ENCODE peak calls at places on chromosome 17, in six cellular contexts. H is cardiac fibroblast, U is lower leg skin, E is right atrium auricular region, S is astrocyte of the spinal cord, G is HepG2. V is an unnamed sample.

GRCh38 chr17:2250140-2251095 is 53.2 kb downstream of the SMG6 start:
- DNase-seq in H (no peak), U (no peak), E (no peak), S (no peak), G (no peak), V (no peak)

GRCh38 chr17:82212331-82213250 is at the start of gene CCDC57:
- DNase-seq in H (peak; percentile 85), U (no peak), E (no peak), S (peak; percentile 68), G (peak; percentile 61), V (no peak)

GRCh38 chr17:41494524-41494923 is 4.8 kb upstream of the KRT36 start:
- DNase-seq in H (no peak), U (no peak), E (no peak), S (peak; percentile 7), G (peak; percentile 13), V (no peak)

GRCh38 chr17:27959382-27959709 is 66.2 kb upstream of the LYRM9 start:
- DNase-seq in H (no peak), U (no peak), E (no peak), S (no peak), G (no peak), V (no peak)

GRCh38 chr17:76000016-76000754 is 470 bp upstream of the CDK3 start:
- DNase-seq in H (peak; percentile 40), U (no peak), E (no peak), S (no peak), G (peak; percentile 66), V (no peak)

GRCh38 chr17:78535285-78536197 is 41.7 kb downstream of the DNAH17 start:
- DNase-seq in H (no peak), U (no peak), E (no peak), S (no peak), G (no peak), V (no peak)

GRCh38 chr17:21165922-21166598 is 39.3 kb downstream of the DHRS7B start:
- DNase-seq in H (no peak), U (no peak), E (peak; percentile 66), S (no peak), G (no peak), V (no peak)

GRCh38 chr17:76014925-76015261 is 12.2 kb downstream of the EVPL start:
- DNase-seq in H (no peak), U (no peak), E (no peak), S (no peak), G (no peak), V (no peak)

GRCh38 chr17:48646183-48647102 is 20.3 kb upstream of the HOXB9 start:
- DNase-seq in H (no peak), U (no peak), E (no peak), S (peak; percentile 39), G (no peak), V (no peak)

GRCh38 chr17:17783825-17784598 is 52.8 kb downstream of the SREBF1 start:
- DNase-seq in H (peak; percentile 78), U (peak; percentile 47), E (no peak), S (peak; percentile 65), G (no peak), V (no peak)

GRCh38 chr17:57612202-57613071 is 132.7 kb downstream of the CCDC182 start:
- DNase-seq in H (no peak), U (no peak), E (no peak), S (no peak), G (peak; percentile 27), V (no peak)

GRCh38 chr17:68457168-68457538 is at the start of gene WIPI1:
- DNase-seq in H (no peak), U (no peak), E (no peak), S (no peak), G (peak; percentile 39), V (no peak)

GRCh38 chr17:39709998-39710964 is 10.4 kb downstream of the ERBB2 start:
- DNase-seq in H (no peak), U (no peak), E (no peak), S (no peak), G (no peak), V (no peak)

GRCh38 chr17:16425698-16426659 is 10.6 kb downstream of the TRPV2 start:
- DNase-seq in H (no peak), U (no peak), E (no peak), S (no peak), G (peak; percentile 59), V (no peak)

GRCh38 chr17:40535924-40536717 is 29.2 kb downstream of the CCR7 start:
- DNase-seq in H (peak; percentile 79), U (no peak), E (no peak), S (no peak), G (no peak), V (no peak)

GRCh38 chr17:56314026-56314425 is 160.8 kb downstream of the ANKFN1 start:
- DNase-seq in H (no peak), U (no peak), E (no peak), S (peak; percentile 39), G (no peak), V (no peak)

GRCh38 chr17:31404028-31404949 is 12.8 kb downstream of the RAB11FIP4 start:
- DNase-seq in H (no peak), U (no peak), E (no peak), S (no peak), G (no peak), V (no peak)

GRCh38 chr17:75756451-75757085 is 8.4 kb downstream of the GALK1 start:
- DNase-seq in H (no peak), U (no peak), E (no peak), S (no peak), G (no peak), V (no peak)

GRCh38 chr17:39808409-39808997 is 55.6 kb downstream of the IKZF3 start:
- DNase-seq in H (no peak), U (no peak), E (no peak), S (no peak), G (no peak), V (no peak)

DNA sequence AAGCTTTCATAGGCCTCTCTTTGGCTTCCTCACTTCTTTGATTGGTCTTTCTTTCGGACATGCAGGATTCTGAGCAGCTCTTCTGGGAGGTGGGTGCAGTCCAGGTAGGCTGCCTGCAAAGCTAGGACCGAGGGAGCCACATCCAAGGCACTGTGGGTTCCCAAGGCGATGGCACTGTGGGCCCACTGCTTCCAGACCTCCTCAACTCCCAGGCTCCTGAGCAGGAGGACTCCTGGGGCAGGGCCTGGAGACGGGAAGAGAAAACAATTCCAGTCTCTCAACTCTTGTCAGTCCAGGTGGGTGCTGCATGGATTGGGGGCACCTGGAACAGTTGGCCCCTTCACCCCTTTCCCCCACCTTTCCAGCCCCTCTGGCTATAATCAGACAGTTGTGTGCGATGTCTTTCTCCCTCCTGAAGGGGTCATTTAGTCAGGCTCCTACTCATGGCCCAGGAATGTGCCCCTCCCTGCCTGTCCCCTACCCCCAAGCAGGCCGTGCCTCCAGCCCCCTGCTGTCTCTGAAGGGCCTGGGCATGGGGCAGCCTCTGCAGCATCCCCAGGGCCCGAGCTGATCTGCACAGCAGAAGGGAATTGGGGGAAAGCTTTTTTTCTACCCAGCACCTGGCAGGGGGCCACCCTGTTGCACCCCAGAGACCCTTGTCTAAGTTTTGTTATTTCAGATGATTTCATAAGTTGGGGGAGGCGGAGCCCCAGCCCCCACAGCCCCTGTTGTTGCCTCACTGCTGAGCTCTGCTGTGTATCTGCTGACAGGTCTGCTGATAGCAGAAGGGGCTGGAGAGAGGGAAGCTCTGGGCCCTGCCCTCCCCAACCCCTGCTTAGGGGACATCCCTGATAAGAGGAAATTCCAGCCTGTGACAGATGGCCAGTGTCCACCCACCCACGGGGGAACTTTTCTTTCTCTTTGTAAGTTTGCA is 330.3 kb downstream of the SEC14L1 start:
- DNase-seq in H (peak; percentile 89), U (no peak), E (no peak), S (peak; percentile 53), G (peak; percentile 44), V (no peak)
- H3K4me3 ChIP-seq in H (no peak overlapping the region), U (no peak overlapping the region), E (peak overlapping the region; percentile 8), S (no peak overlapping the region), G (no peak overlapping the region), V (no peak overlapping the region)

DNA sequence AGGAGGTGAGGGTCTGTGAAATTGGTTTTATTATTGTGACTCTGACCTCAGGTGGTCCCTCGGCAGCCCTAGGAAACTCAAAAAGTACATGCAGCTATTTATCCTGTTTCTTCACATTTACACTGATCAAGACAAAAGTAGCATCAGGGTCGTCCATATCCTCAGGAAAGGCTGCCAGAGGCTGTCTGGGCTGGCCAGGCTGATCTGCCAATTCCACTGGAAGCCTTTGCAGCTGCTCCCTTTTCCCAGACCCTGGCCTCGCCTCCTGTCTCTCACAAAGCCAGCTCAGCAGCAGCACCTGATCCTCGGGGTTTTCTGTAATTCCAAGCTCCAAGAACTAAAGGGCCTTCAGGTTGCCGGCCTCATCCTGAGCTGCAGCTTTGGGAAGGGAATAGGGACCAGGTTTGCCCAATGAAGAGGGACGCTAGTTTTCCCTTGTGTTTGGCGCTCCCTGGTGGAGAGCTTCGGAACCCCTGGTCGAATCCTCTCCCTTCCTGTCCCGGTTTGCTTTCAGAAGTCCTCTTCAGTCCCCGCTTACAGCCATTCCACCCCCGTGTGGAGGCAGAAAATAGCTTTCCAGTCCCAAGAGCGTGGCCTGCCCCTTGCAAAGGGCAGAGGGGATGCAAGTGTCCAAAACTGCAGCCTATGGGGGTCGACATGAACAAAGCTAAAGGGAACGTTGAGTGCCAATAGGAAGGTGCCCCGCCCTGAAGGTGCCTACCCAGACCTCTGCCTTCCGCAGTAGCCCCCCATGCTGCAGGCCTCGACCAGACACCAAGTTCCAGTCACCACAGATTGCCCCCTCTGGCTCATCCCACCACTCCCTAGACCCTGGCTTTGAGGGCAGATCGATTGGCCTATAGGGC is 13.4 kb downstream of the MFSD6L start:
- DNase-seq in H (peak; percentile 75), U (peak; percentile 74), E (peak; percentile 89), S (peak; percentile 43), G (peak; percentile 47), V (peak; percentile 8)
- TF ChIP-seq CTCF in H (peak; percentile 87), U (no peak), E (peak; percentile 86), S (peak; percentile 86), G (peak; percentile 88), V (peak; percentile 88)

GRCh38 chr17:7858487-7858832 is 657 bp downstream of the CYB5D1 start:
- DNase-seq in H (peak; percentile 63), U (no peak), E (no peak), S (no peak), G (peak; percentile 52), V (no peak)

GRCh38 chr17:7856081-7856791 is 1.1 kb downstream of the NAA38 start:
- DNase-seq in H (peak; percentile 81), U (no peak), E (no peak), S (peak; percentile 12), G (no peak), V (no peak)

GRCh38 chr17:7856840-7857723 is at the start of gene NAA38:
- DNase-seq in H (peak; percentile 100), U (peak; percentile 98), E (peak; percentile 98), S (peak; percentile 100), G (peak; percentile 99), V (peak; percentile 99)

GRCh38 chr17:7857724-7858486 is at the start of gene CYB5D1:
- DNase-seq in H (peak; percentile 95), U (peak; percentile 94), E (peak; percentile 97), S (peak; percentile 96), G (peak; percentile 90), V (peak; percentile 68)

DNA sequence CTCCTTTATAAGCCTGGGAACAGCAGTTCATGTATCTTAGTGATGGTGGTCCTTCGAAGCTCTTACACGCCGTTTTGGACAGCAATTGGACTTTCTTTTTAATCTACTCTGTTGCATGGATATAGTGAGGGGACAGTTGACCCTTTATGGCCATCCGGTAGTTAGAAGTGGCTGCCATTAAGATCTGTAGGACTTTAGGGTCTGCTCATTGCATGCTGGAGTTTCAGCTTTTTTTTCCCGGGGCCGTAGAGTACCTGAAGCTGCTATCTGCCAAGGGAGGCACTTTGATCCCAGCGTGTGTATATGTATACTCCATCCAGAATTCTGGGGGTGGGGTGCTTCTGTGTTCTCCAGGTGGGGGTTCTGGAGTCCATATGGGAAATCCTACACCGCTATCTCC is 1.2 kb downstream of the CYB5D1 start:
- DNase-seq in H (no peak), U (no peak), E (no peak), S (no peak), G (no peak), V (no peak)
- H3K4me3 ChIP-seq in H (no peak overlapping the region), U (no peak overlapping the region), E (no peak overlapping the region), S (peak overlapping the region; percentile 70), G (peak overlapping the region; percentile 70), V (peak overlapping the region; percentile 83)

GRCh38 chr17:72056727-72057290 is 64.0 kb upstream of the SOX9 start:
- DNase-seq in H (no peak), U (no peak), E (no peak), S (no peak), G (no peak), V (no peak)
- TF ChIP-seq CTCF in H (no peak), U (no peak), E (no peak), S (no peak), G (no peak), V (no peak)

V was measured in AG09309.